ENCODE peak calls at places on chromosome 4, in four cellular contexts. Y is head of caudate nucleus, U is AG09309, M is mucosa of gallbladder. X is an unnamed sample.

GRCh38 chr4:143341186-143341755 is 4.6 kb downstream of the GAB1 start:
- DNase-seq in M (no peak), U (no peak), Y (no peak), X (no peak)

GRCh38 chr4:187687701-187688100 is 307.9 kb upstream of the ZFP42 start:
- DNase-seq in Y (no peak), U (no peak), M (no peak), X (no peak)

GRCh38 chr4:59339631-59340030 is 1860.5 kb upstream of the ADGRL3 start:
- DNase-seq in U (no peak), Y (no peak), M (no peak), X (no peak)

GRCh38 chr4:8422786-8423185 is 17.7 kb downstream of the ACOX3 start:
- DNase-seq in Y (no peak), U (no peak), M (no peak), X (no peak)

GRCh38 chr4:61210186-61210939 is 10.2 kb downstream of the ADGRL3 start:
- DNase-seq in U (no peak), M (no peak), Y (no peak), X (no peak)

GRCh38 chr4:139901516-139902327 is 236.1 kb downstream of the MGST2 start:
- DNase-seq in Y (no peak), U (no peak), M (no peak), X (no peak)

GRCh38 chr4:130825283-130825682 is 1729.3 kb downstream of the C4orf33 start:
- DNase-seq in U (no peak), M (no peak), Y (no peak), X (peak)

GRCh38 chr4:40335508-40335860 is 351 bp downstream of the CHRNA9 start:
- DNase-seq in Y (no peak), M (no peak), U (no peak), X (peak)

GRCh38 chr4:82989567-82990429 is 20.8 kb downstream of the LIN54 start:
- DNase-seq in U (no peak), M (no peak), Y (no peak), X (no peak)

GRCh38 chr4:3706565-3707422 is 59.4 kb upstream of the ADRA2C start:
- DNase-seq in M (no peak), Y (no peak), U (no peak), X (no peak)